ENCODE peak calls at places on chromosomes 3 and 15, in nine cellular contexts. X is OCI-LY7, L is tibial nerve, A is breast epithelium, O is upper lobe of right lung, B is kidney, C is body of pancreas, M is spleen, D is neural progenitor cell. P is an unnamed sample.

GRCh38 chr3:109532257-109533216 is 195.2 kb upstream of the DPPA4 start:
- DNase-seq in X (peak), L (no peak), A (no peak), O (no peak), B (no peak), C (peak), M (no peak), D (peak), P (no peak)

GRCh38 chr3:4820296-4821121 is 158.7 kb upstream of the BHLHE40 start:
- DNase-seq in X (no peak), L (no peak), A (no peak), O (no peak), B (no peak), C (no peak), M (no peak), D (no peak), P (no peak)

GRCh38 chr15:47473857-47474256 is 243.4 kb upstream of the SEMA6D start:
- DNase-seq in X (no peak), L (no peak), A (no peak), O (no peak), B (peak), C (peak), M (no peak), D (no peak), P (peak)

GRCh38 chr3:162492446-162493081 is 996.0 kb downstream of the OTOL1 start:
- DNase-seq in X (no peak), L (no peak), A (no peak), O (no peak), B (no peak), C (no peak), M (no peak), D (no peak), P (no peak)

GRCh38 chr15:38867556-38867955 is 302.9 kb upstream of the RASGRP1 start:
- DNase-seq in X (no peak), L (no peak), A (no peak), O (no peak), B (no peak), C (no peak), M (no peak), D (no peak), P (no peak)

GRCh38 chr3:148146947-148147346 is 550.8 kb upstream of the AGTR1 start:
- DNase-seq in X (no peak), L (no peak), A (no peak), O (no peak), B (no peak), C (no peak), M (no peak), D (no peak), P (no peak)

GRCh38 chr3:182989566-182989965 is 9.2 kb upstream of the DCUN1D1 start:
- DNase-seq in X (no peak), L (no peak), A (no peak), O (no peak), B (no peak), C (no peak), M (no peak), D (no peak), P (no peak)

GRCh38 chr15:88610756-88611231 is 10.3 kb upstream of the AEN start:
- DNase-seq in X (peak), L (no peak), A (no peak), O (no peak), B (no peak), C (no peak), M (no peak), D (peak), P (no peak)

GRCh38 chr3:13465236-13465958 is 14.7 kb upstream of the HDAC11 start:
- DNase-seq in X (no peak), L (no peak), A (no peak), O (no peak), B (no peak), C (no peak), M (peak), D (no peak), P (no peak)

GRCh38 chr15:67189326-67190051 is 65.0 kb downstream of the AAGAB start:
- DNase-seq in X (no peak), L (peak), A (no peak), O (no peak), B (no peak), C (peak), M (peak), D (no peak), P (peak)

GRCh38 chr3:38534180-38534579 is 38.0 kb downstream of the EXOG start:
- DNase-seq in X (no peak), L (no peak), A (no peak), O (no peak), B (no peak), C (no peak), M (no peak), D (no peak), P (no peak)

GRCh38 chr3:61358364-61358763 is 107.1 kb upstream of the FHIT start:
- DNase-seq in X (no peak), L (peak), A (no peak), O (peak), B (peak), C (peak), M (peak), D (no peak), P (no peak)

DNA sequence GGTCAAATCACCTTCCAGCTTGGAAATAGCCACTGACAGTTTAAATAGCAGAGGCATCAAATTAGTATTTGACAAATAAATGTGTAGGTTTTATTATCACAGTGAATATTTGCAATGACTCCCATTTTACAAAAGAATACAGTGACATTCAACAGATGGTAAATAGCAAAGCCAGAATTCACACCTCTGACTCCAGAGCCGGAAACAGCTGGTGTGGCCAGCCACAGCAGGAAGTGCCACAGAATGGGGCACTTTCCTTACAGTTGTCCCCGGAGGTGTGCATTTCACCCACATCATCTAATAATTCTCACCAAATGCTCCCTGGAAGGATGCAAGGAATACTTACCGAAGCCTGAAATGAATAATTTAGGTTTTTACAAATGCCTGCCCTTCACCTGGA is 295.7 kb upstream of the WNT5A start:
- DNase-seq in X (no peak), L (no peak), A (no peak), O (no peak), B (no peak), C (no peak), M (no peak), D (no peak), P (no peak)
- H3K4me3 ChIP-seq in X (no peak), L (no peak), A (no peak), O (no peak), B (no peak), C (no peak), M (no peak), D (no peak), P (no peak)

DNA sequence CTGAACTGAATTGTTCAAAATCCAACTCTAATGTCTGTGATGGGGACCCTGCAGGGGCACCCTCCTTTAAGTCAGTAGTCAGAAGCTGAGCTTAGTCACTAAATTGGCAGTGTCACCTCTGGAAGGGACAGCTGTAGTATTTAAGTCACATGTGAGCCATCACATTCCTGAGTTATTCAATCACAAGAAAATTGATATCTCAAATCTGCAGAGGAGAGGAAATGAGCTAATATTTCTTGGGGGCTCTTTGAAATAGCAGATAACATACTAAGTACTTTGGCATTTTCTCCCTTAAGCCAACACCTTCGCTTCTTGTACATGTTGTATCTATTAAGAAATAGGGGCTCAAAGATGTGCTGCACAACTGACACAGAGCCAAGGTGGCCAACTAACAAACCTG is 63.0 kb downstream of the ABHD5 start:
- DNase-seq in X (no peak), L (no peak), A (no peak), O (no peak), B (no peak), C (no peak), M (no peak), D (no peak), P (no peak)
- H3K27ac ChIP-seq in X (no peak), L (no peak), A (no peak), O (no peak), B (no peak), C (no peak), M (no peak), D (no peak), P (no peak)

GRCh38 chr15:101642361-101642760 is 9.8 kb downstream of the TM2D3 start:
- DNase-seq in X (no peak), L (no peak), A (no peak), O (no peak), B (no peak), C (no peak), M (no peak), D (no peak), P (no peak)

GRCh38 chr15:101637549-101638318 is 14.4 kb downstream of the TM2D3 start:
- DNase-seq in X (no peak), L (no peak), A (no peak), O (no peak), B (no peak), C (no peak), M (no peak), D (no peak), P (no peak)

GRCh38 chr15:101646652-101647051 is 5.5 kb downstream of the TM2D3 start:
- DNase-seq in X (no peak), L (no peak), A (no peak), O (no peak), B (no peak), C (no peak), M (peak), D (no peak), P (no peak)

GRCh38 chr15:101641134-101641764 is 10.9 kb downstream of the TM2D3 start:
- DNase-seq in X (peak), L (peak), A (peak), O (no peak), B (no peak), C (peak), M (peak), D (peak), P (peak)

GRCh38 chr15:101641894-101642293 is 10.3 kb downstream of the TM2D3 start:
- DNase-seq in X (peak), L (no peak), A (no peak), O (no peak), B (no peak), C (no peak), M (no peak), D (no peak), P (no peak)
- H3K4me3 ChIP-seq in X (no peak), L (no peak), A (no peak), O (no peak), B (no peak), C (no peak), M (no peak), D (no peak), P (no peak)

GRCh38 chr15:63015618-63016017 is 26.9 kb upstream of the TPM1 start:
- DNase-seq in X (no peak), L (no peak), A (no peak), O (no peak), B (no peak), C (peak), M (no peak), D (no peak), P (no peak)

GRCh38 chr15:63018639-63019038 is 23.9 kb upstream of the TPM1 start:
- DNase-seq in X (no peak), L (no peak), A (no peak), O (no peak), B (no peak), C (no peak), M (no peak), D (no peak), P (no peak)

GRCh38 chr15:63014578-63014977 is 28.0 kb upstream of the TPM1 start:
- DNase-seq in X (no peak), L (no peak), A (no peak), O (no peak), B (no peak), C (no peak), M (no peak), D (no peak), P (no peak)

GRCh38 chr15:63013052-63013808 is 29.3 kb upstream of the TPM1 start:
- DNase-seq in X (no peak), L (no peak), A (no peak), O (no peak), B (no peak), C (no peak), M (no peak), D (no peak), P (no peak)

DNA sequence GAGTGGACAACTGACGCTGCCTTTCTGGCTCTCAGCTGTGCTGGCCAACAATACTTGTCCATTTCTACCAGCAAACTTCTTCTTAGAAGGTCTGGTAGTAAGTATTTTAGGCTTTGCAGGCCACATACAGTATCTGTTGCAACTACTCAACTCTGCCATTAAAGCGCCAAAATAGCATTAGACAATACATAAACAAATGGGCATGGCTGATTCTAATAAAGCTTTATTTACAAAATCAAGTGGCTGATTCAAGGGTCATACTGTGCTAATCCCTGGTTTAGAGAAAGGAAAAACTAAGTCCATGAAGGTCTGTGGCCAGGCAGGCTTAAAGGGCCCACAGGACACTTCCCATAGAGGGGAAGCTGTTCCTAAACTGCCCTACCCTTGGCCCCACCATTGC is 26.3 kb upstream of the TPM1 start:
- DNase-seq in X (no peak), L (no peak), A (no peak), O (no peak), B (no peak), C (no peak), M (no peak), D (no peak), P (no peak)
- H3K27ac ChIP-seq in X (no peak), L (no peak), A (no peak), O (peak), B (no peak), C (peak), M (peak), D (no peak), P (peak)

DNA sequence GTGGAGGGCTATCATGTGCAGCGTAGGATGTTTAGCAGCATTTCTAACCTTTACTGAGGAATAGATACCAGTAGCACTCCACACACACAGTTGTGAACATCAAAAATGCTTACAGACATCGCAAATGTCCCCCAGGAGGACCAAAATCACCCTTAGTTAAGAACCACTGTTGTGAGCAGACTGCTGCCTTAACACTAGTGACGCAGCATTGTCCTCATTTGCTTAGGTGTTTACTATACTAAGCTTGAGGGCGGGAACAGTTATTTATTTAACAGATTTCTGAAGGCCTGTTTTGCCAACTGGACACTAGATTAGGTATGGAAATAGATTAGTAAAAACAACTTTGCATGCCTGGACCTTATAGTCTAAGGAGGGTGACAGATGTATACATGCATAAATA is 2.3 kb downstream of the PPP2R3A start:
- DNase-seq in X (no peak), L (no peak), A (no peak), O (no peak), B (no peak), C (no peak), M (no peak), D (no peak), P (no peak)
- H3K4me3 ChIP-seq in X (no peak), L (no peak), A (peak), O (no peak), B (peak), C (no peak), M (no peak), D (peak), P (peak)